ENCODE peak calls at places on chromosomes 7 and 10, in five cellular contexts. One of them, this sample, is unnamed.

GRCh38 chr7:17126413-17127374 is 171.8 kb upstream of the AHR start:
- DNase-seq in NB4: no peak
- DNase-seq in AG04449: no peak
- DNase-seq in prostate gland: no peak
- DNase-seq in GM12878: no peak
- DNase-seq in this sample: no peak

GRCh38 chr7:41207141-41207540 is 495.7 kb downstream of the INHBA start:
- DNase-seq in NB4: no peak
- DNase-seq in AG04449: no peak
- DNase-seq in prostate gland: no peak
- DNase-seq in GM12878: no peak
- DNase-seq in this sample: no peak

GRCh38 chr10:89793649-89794254 is 92.4 kb downstream of the KIF20B start:
- DNase-seq in NB4: peak; percentile 74
- DNase-seq in AG04449: peak; percentile 19
- DNase-seq in prostate gland: peak; percentile 41
- DNase-seq in GM12878: peak; percentile 30
- DNase-seq in this sample: peak; percentile 34

GRCh38 chr7:7969306-7970112 is 913 bp downstream of the GLCCI1 start:
- DNase-seq in NB4: peak; percentile 78
- DNase-seq in AG04449: no peak
- DNase-seq in prostate gland: peak; percentile 23
- DNase-seq in GM12878: no peak
- DNase-seq in this sample: no peak

GRCh38 chr10:48444861-48445841 is 138.7 kb downstream of the MAPK8 start:
- DNase-seq in NB4: no peak
- DNase-seq in AG04449: no peak
- DNase-seq in prostate gland: no peak
- DNase-seq in GM12878: no peak
- DNase-seq in this sample: no peak

GRCh38 chr7:128915271-128915819 is 4.8 kb upstream of the KCP start:
- DNase-seq in NB4: no peak
- DNase-seq in AG04449: no peak
- DNase-seq in prostate gland: no peak
- DNase-seq in GM12878: no peak
- DNase-seq in this sample: no peak

GRCh38 chr7:2014391-2015241 is 218.1 kb downstream of the MAD1L1 start:
- DNase-seq in NB4: no peak
- DNase-seq in AG04449: no peak
- DNase-seq in prostate gland: peak; percentile 72
- DNase-seq in GM12878: no peak
- DNase-seq in this sample: no peak

GRCh38 chr7:132419538-132419937 is 156.7 kb downstream of the PLXNA4 start:
- DNase-seq in NB4: no peak
- DNase-seq in AG04449: no peak
- DNase-seq in prostate gland: no peak
- DNase-seq in GM12878: no peak
- DNase-seq in this sample: no peak

GRCh38 chr10:49053998-49054692 is 61.2 kb downstream of the VSTM4 start:
- DNase-seq in NB4: no peak
- DNase-seq in AG04449: no peak
- DNase-seq in prostate gland: no peak
- DNase-seq in GM12878: no peak
- DNase-seq in this sample: no peak

GRCh38 chr7:23863209-23863798 is 153.3 kb downstream of the STK31 start:
- DNase-seq in NB4: peak; percentile 56
- DNase-seq in AG04449: no peak
- DNase-seq in prostate gland: no peak
- DNase-seq in GM12878: no peak
- DNase-seq in this sample: peak; percentile 7

GRCh38 chr7:139732471-139733167 is 45.2 kb downstream of the HIPK2 start:
- DNase-seq in NB4: no peak
- DNase-seq in AG04449: no peak
- DNase-seq in prostate gland: no peak
- DNase-seq in GM12878: no peak
- DNase-seq in this sample: no peak

GRCh38 chr7:155509025-155509724 is 37.2 kb downstream of the CNPY1 start:
- DNase-seq in NB4: no peak
- DNase-seq in AG04449: no peak
- DNase-seq in prostate gland: no peak
- DNase-seq in GM12878: no peak
- DNase-seq in this sample: no peak

GRCh38 chr10:58755688-58756087 is 243.0 kb downstream of the BICC1 start:
- DNase-seq in NB4: no peak
- DNase-seq in AG04449: no peak
- DNase-seq in prostate gland: peak; percentile 18
- DNase-seq in GM12878: no peak
- DNase-seq in this sample: no peak

GRCh38 chr7:138468244-138469123 is 8.4 kb downstream of the TRIM24 start:
- DNase-seq in NB4: no peak
- DNase-seq in AG04449: no peak
- DNase-seq in prostate gland: peak; percentile 33
- DNase-seq in GM12878: no peak
- DNase-seq in this sample: no peak

GRCh38 chr10:42753126-42753506 is 29.5 kb upstream of the BMS1 start:
- DNase-seq in NB4: peak; percentile 73
- DNase-seq in AG04449: peak; percentile 4
- DNase-seq in prostate gland: peak; percentile 74
- DNase-seq in GM12878: no peak
- DNase-seq in this sample: peak; percentile 19

GRCh38 chr10:49108656-49109055 is 6.7 kb downstream of the VSTM4 start:
- DNase-seq in NB4: no peak
- DNase-seq in AG04449: no peak
- DNase-seq in prostate gland: no peak
- DNase-seq in GM12878: no peak
- DNase-seq in this sample: no peak

GRCh38 chr10:93106631-93107072 is 33.0 kb downstream of the CYP26A1 start:
- DNase-seq in NB4: no peak
- DNase-seq in AG04449: peak; percentile 58
- DNase-seq in prostate gland: no peak
- DNase-seq in GM12878: no peak
- DNase-seq in this sample: no peak

GRCh38 chr10:123380491-123381085 is 226.4 kb downstream of the BUB3 start:
- DNase-seq in NB4: peak; percentile 34
- DNase-seq in AG04449: no peak
- DNase-seq in prostate gland: no peak
- DNase-seq in GM12878: no peak
- DNase-seq in this sample: no peak

GRCh38 chr10:62056660-62057059 is 155.2 kb downstream of the ARID5B start:
- DNase-seq in NB4: no peak
- DNase-seq in AG04449: no peak
- DNase-seq in prostate gland: no peak
- DNase-seq in GM12878: no peak
- DNase-seq in this sample: no peak

GRCh38 chr10:47037654-47038425 is 126.6 kb downstream of the PTPN20 start:
- DNase-seq in NB4: no peak
- DNase-seq in AG04449: no peak
- DNase-seq in prostate gland: no peak
- DNase-seq in GM12878: no peak
- DNase-seq in this sample: no peak

GRCh38 chr7:12212051-12212485 is 974 bp downstream of the TMEM106B start:
- DNase-seq in NB4: peak; percentile 25
- DNase-seq in AG04449: no peak
- DNase-seq in prostate gland: no peak
- DNase-seq in GM12878: no peak
- DNase-seq in this sample: no peak

GRCh38 chr7:98555403-98555802 is 61.7 kb upstream of the NPTX2 start:
- DNase-seq in NB4: no peak
- DNase-seq in AG04449: no peak
- DNase-seq in prostate gland: peak; percentile 7
- DNase-seq in GM12878: no peak
- DNase-seq in this sample: no peak

GRCh38 chr10:29141761-29142160 is 147.1 kb upstream of the LYZL1 start:
- DNase-seq in NB4: no peak
- DNase-seq in AG04449: no peak
- DNase-seq in prostate gland: peak; percentile 16
- DNase-seq in GM12878: no peak
- DNase-seq in this sample: no peak

GRCh38 chr10:101228682-101229274 is 485 bp downstream of the LBX1 start:
- DNase-seq in NB4: no peak
- DNase-seq in AG04449: no peak
- DNase-seq in prostate gland: no peak
- DNase-seq in GM12878: no peak
- DNase-seq in this sample: no peak

GRCh38 chr10:101226888-101227736 is 2.2 kb downstream of the LBX1 start:
- DNase-seq in NB4: no peak
- DNase-seq in AG04449: no peak
- DNase-seq in prostate gland: no peak
- DNase-seq in GM12878: no peak
- DNase-seq in this sample: no peak

GRCh38 chr10:101229275-101230184 is at the start of gene LBX1:
- DNase-seq in NB4: no peak
- DNase-seq in AG04449: no peak
- DNase-seq in prostate gland: no peak
- DNase-seq in GM12878: no peak
- DNase-seq in this sample: no peak

GRCh38 chr10:101226506-101226887 is 2.8 kb downstream of the LBX1 start:
- DNase-seq in NB4: no peak
- DNase-seq in AG04449: no peak
- DNase-seq in prostate gland: no peak
- DNase-seq in GM12878: no peak
- DNase-seq in this sample: no peak

GRCh38 chr10:101227765-101228681 is 1.2 kb downstream of the LBX1 start:
- DNase-seq in NB4: no peak
- DNase-seq in AG04449: no peak
- DNase-seq in prostate gland: no peak
- DNase-seq in GM12878: no peak
- DNase-seq in this sample: no peak
- TF ChIP-seq CTCF in NB4: no peak
- TF ChIP-seq CTCF in AG04449: no peak
- TF ChIP-seq CTCF in prostate gland: no peak
- TF ChIP-seq CTCF in GM12878: no peak
- TF ChIP-seq CTCF in this sample: no peak

GRCh38 chr10:120422459-120422858 is 34.6 kb upstream of the PLPP4 start:
- DNase-seq in NB4: no peak
- DNase-seq in AG04449: peak; percentile 81
- DNase-seq in prostate gland: no peak
- DNase-seq in GM12878: no peak
- DNase-seq in this sample: peak; percentile 28

GRCh38 chr10:120424198-120424464 is 32.9 kb upstream of the PLPP4 start:
- DNase-seq in NB4: no peak
- DNase-seq in AG04449: no peak
- DNase-seq in prostate gland: no peak
- DNase-seq in GM12878: no peak
- DNase-seq in this sample: no peak

GRCh38 chr10:120421250-120421649 is 35.8 kb upstream of the PLPP4 start:
- DNase-seq in NB4: no peak
- DNase-seq in AG04449: no peak
- DNase-seq in prostate gland: no peak
- DNase-seq in GM12878: no peak
- DNase-seq in this sample: no peak

GRCh38 chr10:120426306-120426705 is 30.7 kb upstream of the PLPP4 start:
- DNase-seq in NB4: no peak
- DNase-seq in AG04449: no peak
- DNase-seq in prostate gland: no peak
- DNase-seq in GM12878: no peak
- DNase-seq in this sample: no peak

DNA sequence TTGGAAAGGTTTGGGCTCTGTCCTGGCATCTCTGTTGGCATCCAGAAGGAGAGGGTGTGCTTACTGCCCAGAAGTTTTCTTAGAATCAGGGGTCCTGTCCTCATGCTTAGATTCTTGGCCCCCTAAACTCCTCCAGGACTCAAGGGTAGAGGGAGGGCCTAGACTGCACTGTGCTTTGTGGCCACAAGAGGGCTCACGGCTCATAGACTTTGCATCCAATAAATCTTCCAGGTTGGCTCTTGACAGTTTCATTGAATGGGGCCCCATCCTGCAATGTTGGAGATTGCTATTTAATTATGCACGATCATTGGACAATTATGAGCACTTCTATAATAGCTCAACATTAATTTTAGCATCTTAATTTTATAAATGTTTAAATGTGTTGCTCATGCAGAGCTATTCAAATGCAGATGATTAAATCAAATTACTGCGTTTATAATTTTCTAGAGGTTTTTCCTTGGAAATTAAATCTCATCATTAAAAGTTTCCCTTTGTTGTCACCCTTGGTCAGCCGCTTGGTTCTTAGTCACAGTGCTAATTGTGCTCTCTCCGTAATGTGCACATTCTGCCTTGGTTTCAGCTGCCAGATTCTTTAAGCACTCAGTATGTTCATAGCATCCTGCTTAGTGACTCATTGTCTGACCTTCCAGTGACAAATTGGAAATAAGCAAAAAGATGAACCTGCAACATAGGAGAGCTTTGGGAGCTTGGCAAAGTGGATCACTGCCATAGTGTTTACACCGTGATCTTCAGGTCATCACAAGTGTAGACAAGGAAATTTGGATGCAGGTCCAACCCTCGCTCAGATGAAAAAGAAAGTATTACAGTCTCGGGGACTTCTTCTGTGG is 33.5 kb upstream of the PLPP4 start:
- DNase-seq in NB4: peak; percentile 51
- DNase-seq in AG04449: no peak
- DNase-seq in prostate gland: peak; percentile 23
- DNase-seq in GM12878: no peak
- DNase-seq in this sample: no peak
- TF ChIP-seq CTCF in NB4: peak; percentile 93
- TF ChIP-seq CTCF in AG04449: peak; percentile 87
- TF ChIP-seq CTCF in prostate gland: peak; percentile 62
- TF ChIP-seq CTCF in GM12878: peak; percentile 95
- TF ChIP-seq CTCF in this sample: peak; percentile 85

GRCh38 chr7:106944035-106944665 is 79.1 kb downstream of the PIK3CG start:
- DNase-seq in NB4: no peak
- DNase-seq in AG04449: no peak
- DNase-seq in prostate gland: no peak
- DNase-seq in GM12878: no peak
- DNase-seq in this sample: no peak

GRCh38 chr7:106952175-106952657 is 87.1 kb downstream of the PIK3CG start:
- DNase-seq in NB4: no peak
- DNase-seq in AG04449: no peak
- DNase-seq in prostate gland: no peak
- DNase-seq in GM12878: no peak
- DNase-seq in this sample: no peak

GRCh38 chr7:106952658-106953231 is 87.7 kb downstream of the PIK3CG start:
- DNase-seq in NB4: no peak
- DNase-seq in AG04449: no peak
- DNase-seq in prostate gland: no peak
- DNase-seq in GM12878: no peak
- DNase-seq in this sample: no peak

GRCh38 chr7:106947244-106947728 is 82.2 kb downstream of the PIK3CG start:
- DNase-seq in NB4: peak; percentile 79
- DNase-seq in AG04449: peak; percentile 38
- DNase-seq in prostate gland: peak; percentile 19
- DNase-seq in GM12878: no peak
- DNase-seq in this sample: peak; percentile 49
- TF ChIP-seq CTCF in NB4: peak; percentile 87
- TF ChIP-seq CTCF in AG04449: peak; percentile 61
- TF ChIP-seq CTCF in prostate gland: peak; percentile 67
- TF ChIP-seq CTCF in GM12878: peak; percentile 53
- TF ChIP-seq CTCF in this sample: peak; percentile 75

GRCh38 chr10:100879741-100880360 is 32.9 kb upstream of the SLF2 start:
- DNase-seq in NB4: no peak
- DNase-seq in AG04449: no peak
- DNase-seq in prostate gland: no peak
- DNase-seq in GM12878: no peak
- DNase-seq in this sample: no peak
- TF ChIP-seq CTCF in NB4: no peak
- TF ChIP-seq CTCF in AG04449: no peak
- TF ChIP-seq CTCF in prostate gland: no peak
- TF ChIP-seq CTCF in GM12878: no peak
- TF ChIP-seq CTCF in this sample: no peak